ENCODE peak calls at places on chromosome 12, in five cellular contexts. H is HEK293T; P is MM.1S; V is GM13976; I is activated naive CD8-positive, alpha-beta T cell treated with anti-CD3 and anti-CD28 coated beads, Interleukin-2, amount 50 U/mL, for 24 hours. G is an unnamed sample.

GRCh38 chr12:46385439-46385838 is 12.9 kb upstream of the SLC38A2 start:
- DNase-seq in P (no peak), H (no peak), V (no peak), I (no peak), G (no peak)

GRCh38 chr12:9642606-9643270 is 26.8 kb upstream of the CLEC2D start:
- DNase-seq in P (no peak), I (no peak), H (no peak), V (no peak), G (no peak)

GRCh38 chr12:75488553-75488952 is 8.0 kb downstream of the GLIPR1 start:
- DNase-seq in P (peak), V (no peak), I (no peak), H (peak), G (no peak)

GRCh38 chr12:65741662-65742480 is 82.4 kb upstream of the HMGA2 start:
- DNase-seq in I (peak), H (peak), P (no peak), V (peak), G (no peak)

GRCh38 chr12:69130064-69130463 is 109.3 kb upstream of the CPSF6 start:
- DNase-seq in H (no peak), V (no peak), P (no peak), I (no peak), G (no peak)

GRCh38 chr12:14384783-14385638 is 19.5 kb downstream of the ATF7IP start:
- DNase-seq in I (peak), V (peak), H (peak), P (peak), G (peak)

GRCh38 chr12:122688291-122688690 is 14.9 kb downstream of the HCAR2 start:
- DNase-seq in I (no peak), V (no peak), H (no peak), P (no peak), G (no peak)

GRCh38 chr12:53274445-53274844 is 6.3 kb downstream of the ESPL1 start:
- DNase-seq in P (no peak), I (no peak), V (no peak), H (no peak), G (no peak)

GRCh38 chr12:53340398-53340797 is 4.2 kb upstream of the SP7 start:
- DNase-seq in I (peak), P (no peak), H (no peak), V (no peak), G (no peak)

GRCh38 chr12:46660276-46660675 is 165.5 kb downstream of the SLC38A4 start:
- DNase-seq in I (no peak), V (no peak), P (no peak), H (no peak), G (no peak)

GRCh38 chr12:129532707-129533499 is 370.9 kb downstream of the TMEM132D start:
- DNase-seq in H (no peak), V (no peak), I (no peak), P (no peak), G (no peak)

GRCh38 chr12:89352242-89352491 is 134 bp downstream of the DUSP6 start:
- DNase-seq in P (no peak), V (no peak), H (no peak), I (no peak), G (no peak)

GRCh38 chr12:6929806-6930452 is 2.2 kb downstream of the ATN1 start:
- DNase-seq in H (no peak), V (no peak), P (no peak), I (no peak), G (no peak)

GRCh38 chr12:26631846-26632245 is 201.1 kb downstream of the ITPR2 start:
- DNase-seq in P (no peak), V (no peak), I (no peak), H (no peak), G (no peak)

GRCh38 chr12:112998997-112999767 is 20.9 kb downstream of the OAS2 start:
- DNase-seq in I (no peak), H (no peak), V (peak), P (peak), G (no peak)

GRCh38 chr12:47033081-47033480 is 46.3 kb upstream of the PCED1B start:
- DNase-seq in H (no peak), P (no peak), V (no peak), I (no peak), G (no peak)

GRCh38 chr12:105083551-105084105 is 630 bp downstream of the ALDH1L2 start:
- DNase-seq in I (peak), V (peak), P (peak), H (peak), G (peak)

GRCh38 chr12:105986779-105987686 is 151.7 kb downstream of the NUAK1 start:
- DNase-seq in I (no peak), P (peak), V (no peak), H (no peak), G (no peak)

GRCh38 chr12:6975297-6976032 is 4.8 kb downstream of the EMG1 start:
- DNase-seq in I (no peak), H (no peak), V (peak), P (peak), G (no peak)

GRCh38 chr12:5022465-5023061 is 21.1 kb upstream of the KCNA5 start:
- DNase-seq in H (peak), V (peak), P (peak), I (peak), G (no peak)

GRCh38 chr12:48925218-48925871 is at the start of gene FKBP11:
- DNase-seq in P (peak), H (no peak), V (peak), I (peak), G (peak)

GRCh38 chr12:118783703-118784102 is 197.6 kb upstream of the SRRM4 start:
- DNase-seq in H (no peak), I (no peak), P (no peak), V (no peak), G (no peak)

GRCh38 chr12:48175613-48176416 is 7.6 kb upstream of the CCDC184 start:
- DNase-seq in V (no peak), P (no peak), I (no peak), H (no peak), G (no peak)

GRCh38 chr12:2113501-2113912 is 60.7 kb downstream of the CACNA1C start:
- DNase-seq in I (no peak), P (no peak), V (no peak), H (no peak), G (no peak)

G was measured in posterior cingulate gyrus.